ENCODE peak calls at places on chromosomes 4 and X, in six cellular contexts. Y, I, G, M, A and U are unnamed samples.

GRCh38 chr4:24770111-24770584 is 25.2 kb upstream of the SOD3 start:
- DNase-seq in Y (no peak), I (no peak), G (no peak), M (peak; percentile 65), A (peak; percentile 69), U (no peak)

GRCh38 chr4:138981930-138982390 is 33.6 kb upstream of the NOCT start:
- DNase-seq in Y (no peak), I (no peak), G (peak; percentile 69), M (no peak), A (no peak), U (no peak)

GRCh38 chr4:1563241-1563640 is 120.9 kb downstream of the FAM53A start:
- DNase-seq in Y (no peak), I (no peak), G (no peak), M (no peak), A (no peak), U (no peak)

GRCh38 chr4:90198086-90198847 is 71.1 kb downstream of the CCSER1 start:
- DNase-seq in Y (no peak), I (no peak), G (no peak), M (no peak), A (no peak), U (no peak)

GRCh38 chr4:85556293-85556692 is 81.3 kb downstream of the ARHGAP24 start:
- DNase-seq in Y (no peak), I (no peak), G (no peak), M (no peak), A (no peak), U (no peak)

GRCh38 chrX:20382518-20383291 is 116.0 kb upstream of the RPS6KA3 start:
- DNase-seq in Y (no peak), I (no peak), G (no peak), M (no peak), A (no peak), U (no peak)

GRCh38 chr4:1062419-1062818 is 50.9 kb downstream of the RNF212 start:
- DNase-seq in Y (no peak), I (no peak), G (no peak), M (no peak), A (no peak), U (no peak)

GRCh38 chr4:53132117-53132889 is 233.6 kb downstream of the SCFD2 start:
- DNase-seq in Y (no peak), I (no peak), G (no peak), M (no peak), A (no peak), U (no peak)

GRCh38 chr4:69748176-69748575 is 12.2 kb downstream of the SULT1B1 start:
- DNase-seq in Y (no peak), I (no peak), G (no peak), M (no peak), A (no peak), U (no peak)

GRCh38 chr4:107794001-107794400 is 30.7 kb upstream of the SGMS2 start:
- DNase-seq in Y (no peak), I (no peak), G (no peak), M (no peak), A (no peak), U (no peak)

GRCh38 chr4:2136736-2137135 is 77.6 kb downstream of the NAT8L start:
- DNase-seq in Y (no peak), I (no peak), G (no peak), M (no peak), A (no peak), U (no peak)

GRCh38 chrX:8194216-8194615 is 23.1 kb upstream of the VCX2 start:
- DNase-seq in Y (no peak), I (no peak), G (no peak), M (no peak), A (no peak), U (no peak)

GRCh38 chrX:125395626-125396025 is 76.0 kb downstream of the TEX13C start:
- DNase-seq in Y (no peak), I (no peak), G (no peak), M (no peak), A (no peak), U (no peak)

GRCh38 chr4:13403326-13403725 is 80.8 kb downstream of the RAB28 start:
- DNase-seq in Y (no peak), I (no peak), G (no peak), M (no peak), A (no peak), U (no peak)

GRCh38 chr4:123479944-123480343 is 83.3 kb downstream of the SPRY1 start:
- DNase-seq in Y (no peak), I (no peak), G (no peak), M (no peak), A (no peak), U (no peak)

GRCh38 chrX:68204639-68205038 is 228.7 kb downstream of the OPHN1 start:
- DNase-seq in Y (no peak), I (no peak), G (no peak), M (no peak), A (no peak), U (no peak)

GRCh38 chrX:29422034-29422433 is 793.3 kb upstream of the MAGEB2 start:
- DNase-seq in Y (no peak), I (no peak), G (no peak), M (no peak), A (no peak), U (no peak)

GRCh38 chr4:168028568-168028967 is 63.8 kb upstream of the ANXA10 start:
- DNase-seq in Y (no peak), I (no peak), G (no peak), M (no peak), A (no peak), U (no peak)

GRCh38 chrX:70806081-70806480 is 102.4 kb downstream of the TEX11 start:
- DNase-seq in Y (no peak), I (no peak), G (no peak), M (no peak), A (no peak), U (no peak)

GRCh38 chr4:185379326-185380295 is 16.1 kb downstream of the LRP2BP start:
- DNase-seq in Y (no peak), I (no peak), G (no peak), M (no peak), A (no peak), U (no peak)

GRCh38 chr4:122747883-122748282 is 15.4 kb downstream of the BBS12 start:
- DNase-seq in Y (no peak), I (no peak), G (no peak), M (no peak), A (no peak), U (no peak)

GRCh38 chr4:137253949-137254348 is 278.3 kb downstream of the PCDH18 start:
- DNase-seq in Y (no peak), I (no peak), G (no peak), M (no peak), A (peak; percentile 22), U (no peak)

GRCh38 chr4:1053080-1053661 is 41.7 kb downstream of the FGFRL1 start:
- DNase-seq in Y (no peak), I (no peak), G (no peak), M (no peak), A (peak; percentile 85), U (no peak)

GRCh38 chr4:1786544-1787362 is 6.3 kb upstream of the FGFR3 start:
- DNase-seq in Y (no peak), I (no peak), G (no peak), M (no peak), A (no peak), U (no peak)

GRCh38 chr4:110630621-110631402 is 7.9 kb upstream of the PITX2 start:
- DNase-seq in Y (no peak), I (no peak), G (peak; percentile 44), M (no peak), A (no peak), U (no peak)

GRCh38 chrX:2705461-2705860 is 14.4 kb downstream of the CD99 start:
- DNase-seq in Y (no peak), I (no peak), G (no peak), M (no peak), A (no peak), U (no peak)

GRCh38 chrX:2705036-2705435 is 13.9 kb downstream of the CD99 start:
- DNase-seq in Y (no peak), I (peak; percentile 61), G (no peak), M (no peak), A (no peak), U (no peak)

GRCh38 chrX:2700405-2701320 is 9.6 kb downstream of the CD99 start:
- DNase-seq in Y (no peak), I (no peak), G (no peak), M (no peak), A (no peak), U (no peak)

GRCh38 chrX:2701600-2701999 is 10.5 kb downstream of the CD99 start:
- DNase-seq in Y (no peak), I (peak; percentile 64), G (no peak), M (no peak), A (no peak), U (no peak)

GRCh38 chrX:2703991-2704369 is 12.9 kb downstream of the CD99 start:
- DNase-seq in Y (no peak), I (peak; percentile 47), G (no peak), M (no peak), A (no peak), U (no peak)
- TF ChIP-seq CTCF in Y (no peak), I (peak; percentile 60), G (no peak), M (no peak), A (peak; percentile 61), U (no peak)

DNA sequence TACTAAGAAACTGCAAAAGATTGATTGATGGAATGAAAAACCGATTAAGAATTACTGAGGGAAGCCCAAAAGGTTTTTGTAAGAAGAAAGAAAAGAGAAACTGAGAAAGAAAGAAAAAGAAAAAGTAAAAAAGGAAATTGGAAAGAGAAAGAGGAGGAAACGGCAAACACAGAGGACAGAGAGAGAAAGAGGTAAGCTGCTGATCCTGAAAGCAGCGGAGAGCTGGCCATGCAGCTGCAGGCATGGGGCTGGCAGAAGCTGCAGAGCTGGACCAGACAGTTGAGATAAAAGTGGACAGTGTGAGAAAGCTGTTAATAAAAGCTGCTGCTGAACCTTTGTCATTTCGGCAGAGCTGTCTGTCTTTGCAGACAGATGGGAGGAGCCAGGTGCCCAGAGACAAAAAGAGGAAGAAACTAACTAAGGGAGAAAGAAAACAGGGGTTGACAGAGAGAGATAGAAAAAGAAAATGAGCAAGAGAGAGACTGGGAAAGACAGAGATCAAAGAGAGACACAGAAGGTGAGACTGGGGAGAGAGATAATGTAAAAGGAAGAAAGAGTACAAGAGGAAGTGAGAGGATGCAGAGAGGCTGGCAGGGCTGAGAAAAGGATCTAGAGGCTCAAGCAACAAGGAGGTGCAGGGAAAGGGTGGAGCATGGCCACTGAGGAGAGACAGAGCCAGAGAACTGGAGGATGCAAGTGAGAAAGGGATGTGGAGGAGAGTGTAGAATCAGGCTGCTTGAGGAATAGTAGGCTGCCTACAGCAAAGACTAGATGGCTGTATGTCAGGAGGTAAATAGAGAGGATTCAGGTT is 376.9 kb upstream of the FGF16 start:
- DNase-seq in Y (no peak), I (no peak), G (no peak), M (no peak), A (no peak), U (no peak)
- TF ChIP-seq CTCF in Y (no peak), I (no peak), G (no peak), M (no peak), A (no peak), U (no peak)

DNA sequence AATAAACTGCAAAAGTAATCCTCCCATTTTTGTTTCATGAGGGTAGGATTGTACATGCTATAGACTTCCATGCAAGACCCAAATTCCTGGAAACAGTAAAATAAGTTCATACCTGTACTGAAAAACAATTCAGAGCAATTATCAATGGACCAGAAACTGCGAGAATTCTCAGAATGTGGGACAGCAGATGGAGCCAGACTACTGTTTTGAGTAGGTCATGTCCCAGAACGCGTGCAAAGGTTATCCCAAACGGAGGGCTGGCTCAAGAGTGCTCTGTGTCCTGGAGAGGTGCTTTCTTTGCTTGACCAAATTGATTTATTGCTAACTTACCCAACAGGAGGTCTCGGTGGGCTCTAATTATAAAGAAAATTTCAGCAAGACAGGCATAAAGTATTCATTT is 1.7 kb upstream of the MAGEH1 start:
- DNase-seq in Y (no peak), I (no peak), G (no peak), M (no peak), A (no peak), U (no peak)
- TF ChIP-seq CTCF in Y (no peak), I (peak; percentile 26), G (no peak), M (no peak), A (peak; percentile 32), U (no peak)

GRCh38 chrX:135931644-135932487 is 38.4 kb downstream of the SAGE1 start:
- DNase-seq in Y (peak; percentile 28), I (peak; percentile 12), G (no peak), M (no peak), A (no peak), U (no peak)
- TF ChIP-seq CTCF in Y (peak; percentile 64), I (peak; percentile 69), G (peak; percentile 47), M (peak; percentile 72), A (peak; percentile 68), U (peak; percentile 19)